ENCODE peak calls at places on chromosomes 16 and 17, in nine cellular contexts. U, F, Q, R, H, B, C, K and M are unnamed samples.

GRCh38 chr17:64964796-64965195 is 45.5 kb upstream of the LRRC37A3 start:
- DNase-seq in U (no peak), F (no peak), Q (no peak), R (no peak), H (no peak), B (no peak), C (no peak), K (no peak), M (no peak)

GRCh38 chr16:80503144-80503543 is 37.6 kb upstream of the DYNLRB2 start:
- DNase-seq in U (no peak), F (no peak), Q (no peak), R (no peak), H (no peak), B (no peak), C (no peak), K (no peak), M (no peak)

GRCh38 chr16:57603110-57604024 is 25.1 kb upstream of the ADGRG1 start:
- DNase-seq in U (no peak), F (no peak), Q (no peak), R (no peak), H (no peak), B (no peak), C (peak; percentile 10), K (no peak), M (no peak)

GRCh38 chr17:8700546-8700945 is 44.1 kb downstream of the CCDC42 start:
- DNase-seq in U (no peak), F (no peak), Q (no peak), R (no peak), H (no peak), B (no peak), C (peak; percentile 58), K (no peak), M (no peak)

GRCh38 chr17:50107790-50108414 is 12.8 kb downstream of the PDK2 start:
- DNase-seq in U (no peak), F (no peak), Q (no peak), R (no peak), H (no peak), B (no peak), C (peak; percentile 99), K (peak; percentile 83), M (no peak)

GRCh38 chr17:19618015-19618414 is 30.5 kb upstream of the ALDH3A2 start:
- DNase-seq in U (no peak), F (no peak), Q (no peak), R (no peak), H (no peak), B (no peak), C (no peak), K (no peak), M (no peak)

GRCh38 chr17:64784353-64784798 is 122.3 kb upstream of the SMURF2 start:
- DNase-seq in U (peak; percentile 18), F (no peak), Q (no peak), R (no peak), H (no peak), B (no peak), C (no peak), K (no peak), M (no peak)

GRCh38 chr16:63617990-63618763 is 1503.7 kb downstream of the CDH11 start:
- DNase-seq in U (peak; percentile 53), F (no peak), Q (no peak), R (no peak), H (peak; percentile 55), B (peak; percentile 26), C (peak; percentile 61), K (no peak), M (no peak)

GRCh38 chr16:4511441-4512082 is 27.0 kb downstream of the CDIP1 start:
- DNase-seq in U (peak; percentile 72), F (no peak), Q (no peak), R (peak; percentile 31), H (peak; percentile 89), B (peak; percentile 65), C (peak; percentile 93), K (peak; percentile 52), M (peak; percentile 68)

GRCh38 chr17:56096026-56096807 is 57.1 kb upstream of the ANKFN1 start:
- DNase-seq in U (no peak), F (no peak), Q (no peak), R (no peak), H (no peak), B (no peak), C (no peak), K (peak; percentile 12), M (no peak)

GRCh38 chr17:38868095-38868967 is 1.5 kb upstream of the LASP1 start:
- DNase-seq in U (no peak), F (no peak), Q (no peak), R (peak; percentile 64), H (peak; percentile 74), B (peak; percentile 77), C (peak; percentile 91), K (peak; percentile 59), M (no peak)

GRCh38 chr16:11697319-11697718 is 29.1 kb downstream of the SNN start:
- DNase-seq in U (no peak), F (no peak), Q (no peak), R (no peak), H (no peak), B (no peak), C (no peak), K (no peak), M (no peak)

GRCh38 chr16:71425746-71426068 is 16.1 kb downstream of the TLE7 start:
- DNase-seq in U (no peak), F (no peak), Q (no peak), R (no peak), H (no peak), B (no peak), C (peak; percentile 51), K (no peak), M (no peak)

GRCh38 chr16:68526143-68526781 is 12.8 kb upstream of the ZFP90 start:
- DNase-seq in U (no peak), F (no peak), Q (no peak), R (no peak), H (no peak), B (no peak), C (peak; percentile 85), K (no peak), M (no peak)

GRCh38 chr17:39746145-39746461 is 8.4 kb downstream of the GRB7 start:
- DNase-seq in U (peak; percentile 34), F (no peak), Q (no peak), R (no peak), H (no peak), B (no peak), C (no peak), K (no peak), M (no peak)

GRCh38 chr16:50284131-50284911 is 18.0 kb downstream of the ADCY7 start:
- DNase-seq in U (no peak), F (no peak), Q (peak; percentile 81), R (no peak), H (no peak), B (peak; percentile 42), C (peak; percentile 72), K (peak; percentile 9), M (no peak)

DNA sequence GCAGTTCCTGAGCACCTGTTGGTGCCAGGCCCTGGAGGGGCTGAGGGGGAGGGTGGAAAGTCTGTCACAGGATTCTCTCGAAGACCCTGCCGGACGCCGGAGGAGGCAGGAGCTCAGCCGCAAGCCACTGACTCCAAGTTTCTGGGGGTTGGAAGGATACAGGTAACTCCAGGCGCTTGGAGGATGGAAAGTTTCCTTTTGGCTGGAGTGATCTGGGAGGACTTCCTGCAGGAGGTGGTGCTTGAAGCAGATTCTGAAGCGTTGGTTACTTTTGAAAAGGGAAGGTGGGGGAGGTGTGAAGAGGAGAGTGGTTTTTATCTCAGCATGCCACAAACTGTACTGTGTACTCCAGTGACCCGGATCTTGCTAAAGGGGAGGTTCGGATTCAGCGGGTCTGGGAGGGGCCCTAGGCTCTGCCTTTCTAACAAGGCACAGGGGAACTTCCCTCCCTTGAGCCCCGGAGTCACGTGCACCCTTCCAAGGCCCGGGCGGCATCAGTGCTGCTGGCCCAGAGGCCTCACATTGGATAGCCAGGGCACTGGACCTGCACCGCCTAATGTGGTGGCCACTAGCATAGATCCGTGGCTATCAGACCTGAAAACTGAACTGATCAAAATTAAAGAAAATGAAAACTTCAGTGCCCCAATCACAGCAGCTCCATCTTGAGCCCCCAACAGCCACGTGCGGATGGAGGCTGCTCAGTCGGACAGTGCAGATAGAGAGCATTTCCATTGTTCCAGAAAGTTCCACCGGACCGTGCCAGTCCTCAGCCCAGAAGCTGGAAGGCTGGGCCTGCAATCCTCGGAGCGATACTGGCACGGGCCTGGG is 42.2 kb upstream of the GSE1 start:
- DNase-seq in U (no peak), F (no peak), Q (peak; percentile 81), R (peak; percentile 42), H (no peak), B (peak; percentile 57), C (no peak), K (no peak), M (no peak)
- H3K27ac ChIP-seq in U (no peak overlapping the region), F (no peak overlapping the region), Q (peak overlapping the region; percentile 55), R (no peak overlapping the region), H (peak overlapping the region; percentile 91), B (no peak overlapping the region), C (peak overlapping the region; percentile 62), K (no peak overlapping the region), M (no peak overlapping the region)

GRCh38 chr17:75459590-75460267 is 3.3 kb downstream of the TMEM94 start:
- DNase-seq in U (no peak), F (no peak), Q (no peak), R (no peak), H (no peak), B (no peak), C (no peak), K (no peak), M (no peak)
- H3K4me3 ChIP-seq in U (no peak overlapping the region), F (no peak overlapping the region), Q (no peak overlapping the region), R (no peak overlapping the region), H (no peak overlapping the region), B (peak overlapping the region; percentile 11), C (no peak overlapping the region), K (no peak overlapping the region), M (no peak overlapping the region)

GRCh38 chr17:77318491-77319210 is 177.9 kb downstream of the SEC14L1 start:
- DNase-seq in U (no peak), F (no peak), Q (peak; percentile 71), R (no peak), H (no peak), B (no peak), C (peak; percentile 64), K (peak; percentile 76), M (no peak)

GRCh38 chr17:77320046-77320445 is 179.3 kb downstream of the SEC14L1 start:
- DNase-seq in U (peak; percentile 44), F (no peak), Q (peak; percentile 69), R (peak; percentile 56), H (no peak), B (no peak), C (peak; percentile 55), K (peak; percentile 77), M (no peak)

GRCh38 chr17:77318021-77318420 is 177.3 kb downstream of the SEC14L1 start:
- DNase-seq in U (no peak), F (no peak), Q (peak; percentile 40), R (no peak), H (no peak), B (no peak), C (peak; percentile 19), K (no peak), M (no peak)

GRCh38 chr17:77320501-77321256 is 179.9 kb downstream of the SEC14L1 start:
- DNase-seq in U (peak; percentile 51), F (no peak), Q (peak; percentile 69), R (peak; percentile 64), H (no peak), B (no peak), C (peak; percentile 76), K (peak; percentile 95), M (no peak)

GRCh38 chr17:77319211-77320031 is 178.7 kb downstream of the SEC14L1 start:
- DNase-seq in U (peak; percentile 90), F (peak; percentile 85), Q (peak; percentile 92), R (peak; percentile 84), H (peak; percentile 46), B (peak; percentile 83), C (peak; percentile 97), K (peak; percentile 99), M (no peak)
- H3K4me1 ChIP-seq in U (peaks cover 45% of the 10 kb centered on the region), F (peaks cover 68% of the 10 kb centered on the region), Q (peaks cover 68% of the 10 kb centered on the region), R (no peaks in the 10 kb centered on the region), H (peaks cover 9% of the 10 kb centered on the region), B (peaks cover 64% of the 10 kb centered on the region), C (peaks cover 60% of the 10 kb centered on the region), K (peaks cover 35% of the 10 kb centered on the region), M (peaks cover 13% of the 10 kb centered on the region)

GRCh38 chr17:77304746-77305473 is 164.1 kb downstream of the SEC14L1 start:
- DNase-seq in U (peak; percentile 74), F (no peak), Q (no peak), R (no peak), H (no peak), B (no peak), C (peak; percentile 83), K (no peak), M (no peak)
- H3K27ac ChIP-seq in U (no peak overlapping the region), F (peak overlapping the region; percentile 37), Q (no peak overlapping the region), R (peak overlapping the region; percentile 11), H (no peak overlapping the region), B (no peak overlapping the region), C (peak overlapping the region; percentile 81), K (peak overlapping the region; percentile 91), M (no peak overlapping the region)